ENCODE peak calls at places on chromosome 20, in seven cellular contexts. W is left cardiac atrium, H is Panc1, O is left colon, F is HuH-7, B is HEK293T, P is astrocyte of the spinal cord. T is an unnamed sample.

GRCh38 chr20:1312904-1313235 is 16.1 kb downstream of the SDCBP2 start:
- DNase-seq in W (no peak), H (no peak), O (no peak), F (no peak), B (no peak), P (no peak), T (no peak)

GRCh38 chr20:37979021-37979985 is 54.0 kb downstream of the TTI1 start:
- DNase-seq in W (no peak), H (no peak), O (no peak), F (no peak), B (no peak), P (no peak), T (no peak)

GRCh38 chr20:47817573-47817972 is 32.3 kb upstream of the SULF2 start:
- DNase-seq in W (no peak), H (no peak), O (no peak), F (no peak), B (no peak), P (no peak), T (no peak)

GRCh38 chr20:60700728-60701127 is 551.3 kb upstream of the CDH4 start:
- DNase-seq in W (no peak), H (no peak), O (no peak), F (no peak), B (no peak), P (no peak), T (no peak)

GRCh38 chr20:35506872-35507638 is 22.4 kb downstream of the C20orf173 start:
- DNase-seq in W (no peak), H (no peak), O (no peak), F (no peak), B (no peak), P (peak), T (peak)

GRCh38 chr20:34312024-34312460 is 8.9 kb upstream of the AHCY start:
- DNase-seq in W (no peak), H (no peak), O (peak), F (no peak), B (no peak), P (no peak), T (no peak)

GRCh38 chr20:25341716-25342680 is 48.6 kb downstream of the ABHD12 start:
- DNase-seq in W (no peak), H (no peak), O (no peak), F (no peak), B (no peak), P (peak), T (no peak)

GRCh38 chr20:56631318-56631989 is 2.3 kb downstream of the TFAP2C start:
- DNase-seq in W (no peak), H (no peak), O (no peak), F (no peak), B (no peak), P (no peak), T (no peak)

GRCh38 chr20:37919389-37920040 is 16.6 kb downstream of the VSTM2L start:
- DNase-seq in W (no peak), H (no peak), O (no peak), F (no peak), B (peak), P (no peak), T (no peak)

GRCh38 chr20:23165307-23165750 is 79.2 kb upstream of the CD93 start:
- DNase-seq in W (no peak), H (no peak), O (peak), F (no peak), B (peak), P (no peak), T (no peak)

GRCh38 chr20:41895633-41896032 is 277.5 kb upstream of the CHD6 start:
- DNase-seq in W (no peak), H (no peak), O (no peak), F (no peak), B (no peak), P (no peak), T (no peak)

GRCh38 chr20:4708036-4708435 is 13.7 kb upstream of the PRND start:
- DNase-seq in W (no peak), H (no peak), O (no peak), F (no peak), B (no peak), P (no peak), T (no peak)

GRCh38 chr20:14866841-14867514 is 529.6 kb upstream of the FLRT3 start:
- DNase-seq in W (no peak), H (no peak), O (no peak), F (no peak), B (no peak), P (no peak), T (no peak)

GRCh38 chr20:56513807-56514150 is 10.8 kb upstream of the FAM209A start:
- DNase-seq in W (no peak), H (no peak), O (no peak), F (no peak), B (no peak), P (no peak), T (no peak)

GRCh38 chr20:17747431-17747846 is 47.7 kb downstream of the BANF2 start:
- DNase-seq in W (peak), H (peak), O (no peak), F (no peak), B (no peak), P (peak), T (peak)

GRCh38 chr20:1868856-1869255 is 26.4 kb upstream of the SIRPA start:
- DNase-seq in W (no peak), H (no peak), O (no peak), F (no peak), B (no peak), P (peak), T (no peak)

GRCh38 chr20:5309971-5310370 is 6.8 kb downstream of the PROKR2 start:
- DNase-seq in W (no peak), H (no peak), O (no peak), F (no peak), B (no peak), P (no peak), T (no peak)

GRCh38 chr20:33933469-33933909 is 60.2 kb upstream of the RALY start:
- DNase-seq in W (peak), H (peak), O (peak), F (no peak), B (peak), P (peak), T (peak)

GRCh38 chr20:51136326-51136725 is 113.4 kb upstream of the KCNG1 start:
- DNase-seq in W (no peak), H (no peak), O (peak), F (no peak), B (no peak), P (no peak), T (no peak)

GRCh38 chr20:57588596-57588995 is 27.7 kb downstream of the PCK1 start:
- DNase-seq in W (no peak), H (no peak), O (no peak), F (no peak), B (no peak), P (no peak), T (no peak)

GRCh38 chr20:8718214-8718613 is 350.7 kb upstream of the PLCB4 start:
- DNase-seq in W (no peak), H (no peak), O (no peak), F (no peak), B (no peak), P (no peak), T (no peak)

GRCh38 chr20:50750145-50750671 is 18.8 kb downstream of the PARD6B start:
- DNase-seq in W (no peak), H (no peak), O (no peak), F (no peak), B (no peak), P (no peak), T (no peak)

GRCh38 chr20:45952861-45953260 is 18.4 kb downstream of the PCIF1 start:
- DNase-seq in W (no peak), H (no peak), O (no peak), F (no peak), B (no peak), P (no peak), T (no peak)

GRCh38 chr20:22584630-22584921 is 204 bp upstream of the FOXA2 start:
- DNase-seq in W (no peak), H (no peak), O (peak), F (peak), B (no peak), P (no peak), T (no peak)

GRCh38 chr20:36330091-36330490 is 24.0 kb downstream of the DLGAP4 start:
- DNase-seq in W (no peak), H (no peak), O (no peak), F (no peak), B (no peak), P (no peak), T (no peak)